ENCODE peak calls at places on chromosomes 4 and X, in six cellular contexts. One of them, this sample, is unnamed.

GRCh38 chr4:112633477-112634235 is 3.1 kb downstream of the ZGRF1 start:
- DNase-seq in CD4-positive, alpha-beta T cell: no peak
- DNase-seq in suprapubic skin: no peak
- DNase-seq in cardiac muscle cell: peak; percentile 70
- DNase-seq in upper lobe of right lung: no peak
- DNase-seq in pancreas: no peak
- DNase-seq in this sample: no peak

GRCh38 chr4:165922747-165923146 is 49.7 kb downstream of the TLL1 start:
- DNase-seq in cardiac muscle cell: no peak
- DNase-seq in upper lobe of right lung: no peak
- DNase-seq in CD4-positive, alpha-beta T cell: no peak
- DNase-seq in pancreas: no peak
- DNase-seq in suprapubic skin: no peak
- DNase-seq in this sample: no peak

GRCh38 chr4:31655328-31655727 is 935.2 kb downstream of the PCDH7 start:
- DNase-seq in cardiac muscle cell: peak; percentile 25
- DNase-seq in suprapubic skin: no peak
- DNase-seq in pancreas: no peak
- DNase-seq in upper lobe of right lung: no peak
- DNase-seq in CD4-positive, alpha-beta T cell: no peak
- DNase-seq in this sample: peak; percentile 25

GRCh38 chr4:78567502-78568075 is 16.0 kb downstream of the ANXA3 start:
- DNase-seq in suprapubic skin: no peak
- DNase-seq in CD4-positive, alpha-beta T cell: no peak
- DNase-seq in upper lobe of right lung: no peak
- DNase-seq in cardiac muscle cell: no peak
- DNase-seq in pancreas: no peak
- DNase-seq in this sample: no peak

GRCh38 chr4:126947536-126947935 is 685.2 kb upstream of the INTU start:
- DNase-seq in pancreas: no peak
- DNase-seq in suprapubic skin: no peak
- DNase-seq in upper lobe of right lung: no peak
- DNase-seq in CD4-positive, alpha-beta T cell: no peak
- DNase-seq in cardiac muscle cell: no peak
- DNase-seq in this sample: no peak

GRCh38 chr4:148814030-148814429 is 371.8 kb upstream of the NR3C2 start:
- DNase-seq in pancreas: no peak
- DNase-seq in CD4-positive, alpha-beta T cell: no peak
- DNase-seq in upper lobe of right lung: no peak
- DNase-seq in cardiac muscle cell: no peak
- DNase-seq in suprapubic skin: no peak
- DNase-seq in this sample: no peak

GRCh38 chrX:71292669-71293379 is 8.7 kb upstream of the ITGB1BP2 start:
- DNase-seq in upper lobe of right lung: no peak
- DNase-seq in pancreas: no peak
- DNase-seq in CD4-positive, alpha-beta T cell: no peak
- DNase-seq in cardiac muscle cell: no peak
- DNase-seq in suprapubic skin: no peak
- DNase-seq in this sample: peak; percentile 40

GRCh38 chr4:47045261-47045660 is 13.9 kb downstream of the GABRB1 start:
- DNase-seq in cardiac muscle cell: no peak
- DNase-seq in pancreas: no peak
- DNase-seq in CD4-positive, alpha-beta T cell: no peak
- DNase-seq in upper lobe of right lung: no peak
- DNase-seq in suprapubic skin: no peak
- DNase-seq in this sample: no peak

GRCh38 chr4:185421366-185422124 is 4.2 kb downstream of the UFSP2 start:
- DNase-seq in cardiac muscle cell: peak; percentile 75
- DNase-seq in CD4-positive, alpha-beta T cell: no peak
- DNase-seq in suprapubic skin: no peak
- DNase-seq in upper lobe of right lung: no peak
- DNase-seq in pancreas: no peak
- DNase-seq in this sample: peak; percentile 68

GRCh38 chrX:85112270-85112669 is 108.6 kb downstream of the APOOL start:
- DNase-seq in upper lobe of right lung: no peak
- DNase-seq in cardiac muscle cell: no peak
- DNase-seq in suprapubic skin: no peak
- DNase-seq in pancreas: no peak
- DNase-seq in CD4-positive, alpha-beta T cell: no peak
- DNase-seq in this sample: no peak

GRCh38 chr4:153212755-153213154 is 8.5 kb downstream of the TRIM2 start:
- DNase-seq in upper lobe of right lung: no peak
- DNase-seq in pancreas: no peak
- DNase-seq in CD4-positive, alpha-beta T cell: no peak
- DNase-seq in suprapubic skin: no peak
- DNase-seq in cardiac muscle cell: no peak
- DNase-seq in this sample: no peak

GRCh38 chr4:187478292-187479205 is 517.0 kb upstream of the ZFP42 start:
- DNase-seq in CD4-positive, alpha-beta T cell: no peak
- DNase-seq in upper lobe of right lung: no peak
- DNase-seq in suprapubic skin: no peak
- DNase-seq in cardiac muscle cell: peak; percentile 4
- DNase-seq in pancreas: no peak
- DNase-seq in this sample: peak; percentile 86

GRCh38 chr4:181845617-181846016 is 397.6 kb upstream of the TENM3 start:
- DNase-seq in CD4-positive, alpha-beta T cell: no peak
- DNase-seq in suprapubic skin: no peak
- DNase-seq in cardiac muscle cell: no peak
- DNase-seq in upper lobe of right lung: no peak
- DNase-seq in pancreas: no peak
- DNase-seq in this sample: no peak

GRCh38 chr4:73836373-73837269 is at the start of gene CXCL6:
- DNase-seq in cardiac muscle cell: peak; percentile 73
- DNase-seq in CD4-positive, alpha-beta T cell: no peak
- DNase-seq in upper lobe of right lung: peak; percentile 75
- DNase-seq in pancreas: peak; percentile 63
- DNase-seq in suprapubic skin: peak; percentile 65
- DNase-seq in this sample: no peak

GRCh38 chr4:55733874-55734437 is 85.6 kb upstream of the EXOC1L start:
- DNase-seq in pancreas: peak; percentile 61
- DNase-seq in suprapubic skin: peak; percentile 80
- DNase-seq in CD4-positive, alpha-beta T cell: no peak
- DNase-seq in cardiac muscle cell: peak; percentile 50
- DNase-seq in upper lobe of right lung: peak; percentile 78
- DNase-seq in this sample: peak; percentile 51

GRCh38 chr4:3009422-3009821 is 46.1 kb downstream of the GRK4 start:
- DNase-seq in pancreas: no peak
- DNase-seq in CD4-positive, alpha-beta T cell: no peak
- DNase-seq in cardiac muscle cell: peak; percentile 10
- DNase-seq in upper lobe of right lung: no peak
- DNase-seq in suprapubic skin: peak; percentile 35
- DNase-seq in this sample: no peak

GRCh38 chr4:41200486-41201017 is 13.8 kb downstream of the APBB2 start:
- DNase-seq in suprapubic skin: no peak
- DNase-seq in pancreas: no peak
- DNase-seq in upper lobe of right lung: no peak
- DNase-seq in CD4-positive, alpha-beta T cell: no peak
- DNase-seq in cardiac muscle cell: no peak
- DNase-seq in this sample: no peak
- TF ChIP-seq CTCF in suprapubic skin: no peak
- TF ChIP-seq CTCF in pancreas: no peak
- TF ChIP-seq CTCF in upper lobe of right lung: no peak
- TF ChIP-seq CTCF in CD4-positive, alpha-beta T cell: no peak
- TF ChIP-seq CTCF in cardiac muscle cell: no peak
- TF ChIP-seq CTCF in this sample: peak; percentile 30

GRCh38 chr4:183140911-183141320 is 41.9 kb downstream of the WWC2 start:
- DNase-seq in pancreas: no peak
- DNase-seq in upper lobe of right lung: no peak
- DNase-seq in cardiac muscle cell: peak; percentile 60
- DNase-seq in suprapubic skin: no peak
- DNase-seq in CD4-positive, alpha-beta T cell: no peak
- DNase-seq in this sample: peak; percentile 77
- H3K27ac ChIP-seq in pancreas: no peak overlapping the region
- H3K27ac ChIP-seq in upper lobe of right lung: no peak overlapping the region
- H3K27ac ChIP-seq in cardiac muscle cell: no peak overlapping the region
- H3K27ac ChIP-seq in suprapubic skin: no peak overlapping the region
- H3K27ac ChIP-seq in CD4-positive, alpha-beta T cell: no peak overlapping the region
- H3K27ac ChIP-seq in this sample: peak overlapping the region; percentile 78

DNA sequence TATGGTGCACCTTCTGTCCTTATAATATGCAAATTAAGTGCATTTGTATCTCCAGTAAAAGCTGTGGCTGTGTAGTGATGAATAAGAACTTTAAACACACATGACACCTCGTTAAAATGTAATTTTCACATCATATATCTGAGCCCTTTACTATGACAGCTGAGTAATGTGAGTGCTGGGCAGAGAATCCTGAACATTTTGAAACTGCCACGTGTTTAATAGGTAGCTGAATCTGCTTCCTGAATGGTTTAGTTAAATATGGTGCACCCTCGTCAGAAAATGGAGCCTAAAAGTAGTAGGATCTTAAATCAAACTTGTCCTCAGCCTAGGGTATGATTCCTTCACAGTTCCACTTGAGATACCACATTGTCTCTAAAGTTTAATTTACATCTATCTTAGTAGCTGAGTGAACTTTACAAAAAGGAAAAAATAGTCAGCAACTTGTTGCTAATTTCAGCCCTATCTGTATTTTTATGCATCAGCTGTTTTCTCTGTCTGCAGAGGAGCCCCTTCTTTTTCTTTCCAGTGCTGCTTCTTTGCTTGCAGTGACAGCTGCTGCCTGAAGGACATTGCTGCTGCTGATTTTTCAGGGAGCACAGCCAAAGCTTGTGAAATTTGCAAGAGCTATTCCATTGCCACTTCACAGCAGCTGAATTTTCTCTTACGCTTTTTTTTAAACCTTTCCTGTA is 541.0 kb downstream of the ADGRL3 start:
- DNase-seq in suprapubic skin: no peak
- DNase-seq in upper lobe of right lung: no peak
- DNase-seq in pancreas: no peak
- DNase-seq in cardiac muscle cell: peak; percentile 33
- DNase-seq in CD4-positive, alpha-beta T cell: no peak
- DNase-seq in this sample: no peak
- TF ChIP-seq CTCF in suprapubic skin: peak; percentile 15
- TF ChIP-seq CTCF in upper lobe of right lung: peak; percentile 8
- TF ChIP-seq CTCF in pancreas: no peak
- TF ChIP-seq CTCF in cardiac muscle cell: no peak
- TF ChIP-seq CTCF in CD4-positive, alpha-beta T cell: no peak
- TF ChIP-seq CTCF in this sample: peak; percentile 35

GRCh38 chr4:94408549-94409374 is 43.0 kb upstream of the PDLIM5 start:
- DNase-seq in CD4-positive, alpha-beta T cell: no peak
- DNase-seq in cardiac muscle cell: peak; percentile 90
- DNase-seq in upper lobe of right lung: no peak
- DNase-seq in pancreas: no peak
- DNase-seq in suprapubic skin: no peak
- DNase-seq in this sample: peak; percentile 74

GRCh38 chr4:94409947-94410346 is 41.8 kb upstream of the PDLIM5 start:
- DNase-seq in upper lobe of right lung: no peak
- DNase-seq in cardiac muscle cell: no peak
- DNase-seq in suprapubic skin: no peak
- DNase-seq in pancreas: no peak
- DNase-seq in CD4-positive, alpha-beta T cell: no peak
- DNase-seq in this sample: no peak

GRCh38 chr4:94406668-94407437 is 44.9 kb upstream of the PDLIM5 start:
- DNase-seq in suprapubic skin: peak; percentile 75
- DNase-seq in pancreas: no peak
- DNase-seq in cardiac muscle cell: peak; percentile 94
- DNase-seq in upper lobe of right lung: no peak
- DNase-seq in CD4-positive, alpha-beta T cell: peak; percentile 9
- DNase-seq in this sample: peak; percentile 87

GRCh38 chr4:94409375-94409679 is 42.4 kb upstream of the PDLIM5 start:
- DNase-seq in CD4-positive, alpha-beta T cell: no peak
- DNase-seq in upper lobe of right lung: no peak
- DNase-seq in suprapubic skin: no peak
- DNase-seq in pancreas: no peak
- DNase-seq in cardiac muscle cell: no peak
- DNase-seq in this sample: no peak

DNA sequence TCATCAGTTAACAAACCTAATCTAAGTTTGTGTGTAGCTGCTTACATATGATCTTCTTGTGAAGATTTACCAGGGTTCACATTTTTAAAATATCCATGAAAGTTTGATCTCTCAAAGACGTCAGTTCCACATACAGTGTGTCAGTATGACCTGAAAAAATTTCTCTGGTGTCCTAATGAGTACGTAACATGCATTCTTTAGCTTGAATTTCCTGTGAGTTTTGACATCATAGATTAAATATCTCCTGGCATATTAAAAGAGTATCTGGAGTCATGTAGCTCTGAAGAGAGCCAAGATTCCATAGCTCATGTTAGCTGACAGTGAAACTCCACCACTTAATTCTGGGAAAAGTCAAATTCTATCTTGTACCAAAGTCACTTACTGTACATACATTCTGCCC is 43.9 kb upstream of the PDLIM5 start:
- DNase-seq in cardiac muscle cell: peak; percentile 85
- DNase-seq in pancreas: no peak
- DNase-seq in upper lobe of right lung: no peak
- DNase-seq in CD4-positive, alpha-beta T cell: no peak
- DNase-seq in suprapubic skin: no peak
- DNase-seq in this sample: peak; percentile 27
- H3K27ac ChIP-seq in cardiac muscle cell: peak overlapping the region; percentile 99
- H3K27ac ChIP-seq in pancreas: no peak overlapping the region
- H3K27ac ChIP-seq in upper lobe of right lung: no peak overlapping the region
- H3K27ac ChIP-seq in CD4-positive, alpha-beta T cell: no peak overlapping the region
- H3K27ac ChIP-seq in suprapubic skin: no peak overlapping the region
- H3K27ac ChIP-seq in this sample: peak overlapping the region; percentile 45

GRCh38 chrX:106875151-106875550 is 28.0 kb downstream of the RIPPLY1 start:
- DNase-seq in pancreas: no peak
- DNase-seq in suprapubic skin: no peak
- DNase-seq in upper lobe of right lung: no peak
- DNase-seq in CD4-positive, alpha-beta T cell: no peak
- DNase-seq in cardiac muscle cell: no peak
- DNase-seq in this sample: no peak

DNA sequence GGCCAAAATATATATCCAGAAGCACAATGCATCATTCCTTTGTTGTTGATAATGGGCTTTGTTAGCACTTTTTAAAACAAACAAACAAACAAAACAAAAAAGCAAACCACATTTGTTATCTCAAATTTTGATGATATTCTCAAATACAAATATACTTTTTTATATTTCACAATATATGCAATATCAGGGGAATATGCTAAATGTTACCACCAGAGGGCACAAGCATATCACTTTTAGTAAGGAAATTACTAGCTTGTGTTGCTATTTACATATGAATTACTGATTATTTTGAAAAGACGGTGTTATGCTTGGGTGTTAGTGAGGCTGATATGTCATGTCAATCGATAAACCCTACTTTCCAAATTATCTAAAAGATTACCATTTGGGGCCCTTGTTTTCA is 29.1 kb downstream of the RIPPLY1 start:
- DNase-seq in suprapubic skin: no peak
- DNase-seq in upper lobe of right lung: no peak
- DNase-seq in cardiac muscle cell: peak; percentile 32
- DNase-seq in pancreas: no peak
- DNase-seq in CD4-positive, alpha-beta T cell: no peak
- DNase-seq in this sample: no peak
- TF ChIP-seq CTCF in suprapubic skin: peak; percentile 30
- TF ChIP-seq CTCF in upper lobe of right lung: peak; percentile 51
- TF ChIP-seq CTCF in cardiac muscle cell: peak; percentile 50
- TF ChIP-seq CTCF in pancreas: peak; percentile 54
- TF ChIP-seq CTCF in CD4-positive, alpha-beta T cell: peak; percentile 62
- TF ChIP-seq CTCF in this sample: peak; percentile 52